ENCODE peak calls at places on chromosome 22, in ten cellular contexts. J is A549; G is fibroblast of lung; R is pancreas; M is CD4-positive, alpha-beta T cell; X is testis; V is AG04450; I is colonic mucosa; S is hepatocyte; L is GM23248. E is an unnamed sample.

GRCh38 chr22:19844423-19845368 is 10.0 kb downstream of the GNB1L start:
- DNase-seq in L (peak; percentile 96), X (no peak), G (peak; percentile 56), S (no peak), R (no peak), J (no peak), M (no peak), I (peak; percentile 22), V (no peak), E (peak; percentile 64)

GRCh38 chr22:23218867-23219251 is 38.5 kb downstream of the BCR start:
- DNase-seq in R (peak; percentile 79), J (no peak), V (no peak), G (peak; percentile 79), L (no peak), S (peak; percentile 73), M (no peak), I (peak; percentile 76), X (no peak), E (no peak)

GRCh38 chr22:30572840-30573593 is 1.4 kb downstream of the GAL3ST1 start:
- DNase-seq in M (no peak), G (no peak), S (peak; percentile 68), V (no peak), L (peak; percentile 32), R (no peak), X (no peak), I (peak; percentile 81), J (peak; percentile 33), E (no peak)

GRCh38 chr22:45418770-45419138 is 5.3 kb downstream of the RIBC2 start:
- DNase-seq in G (no peak), I (no peak), X (no peak), V (no peak), R (no peak), S (no peak), J (no peak), L (no peak), M (no peak), E (no peak)

GRCh38 chr22:19174106-19175025 is 4.2 kb downstream of the SLC25A1 start:
- DNase-seq in I (no peak), G (peak; percentile 69), R (peak; percentile 52), X (peak; percentile 38), L (peak; percentile 87), S (peak; percentile 30), J (no peak), V (no peak), M (no peak), E (peak; percentile 65)

GRCh38 chr22:30968015-30968923 is at the start of gene MORC2:
- DNase-seq in X (peak; percentile 73), G (peak; percentile 55), I (peak; percentile 76), L (no peak), M (no peak), V (no peak), S (peak; percentile 79), R (peak; percentile 86), J (peak; percentile 27), E (peak; percentile 68)

GRCh38 chr22:34281738-34282137 is 361.5 kb upstream of the LARGE1 start:
- DNase-seq in M (no peak), R (no peak), I (no peak), X (no peak), G (no peak), S (no peak), J (no peak), L (no peak), V (no peak), E (no peak)

GRCh38 chr22:20206709-20207215 is 55.9 kb upstream of the CCDC188 start:
- DNase-seq in M (no peak), I (peak; percentile 51), S (peak; percentile 45), L (peak; percentile 60), R (no peak), J (no peak), G (no peak), V (no peak), X (no peak), E (no peak)

GRCh38 chr22:23713696-23714595 is 23.1 kb downstream of the RGL4 start:
- DNase-seq in I (no peak), X (no peak), R (peak; percentile 44), L (no peak), S (no peak), M (no peak), G (no peak), V (no peak), J (no peak), E (no peak)

GRCh38 chr22:48740086-48740730 is 1087.5 kb downstream of the BRD1 start:
- DNase-seq in V (no peak), I (no peak), L (no peak), J (no peak), X (no peak), R (no peak), S (peak; percentile 37), G (no peak), M (no peak), E (no peak)

GRCh38 chr22:32888976-32889375 is 87.5 kb downstream of the TIMP3 start:
- DNase-seq in J (no peak), I (no peak), R (no peak), X (no peak), M (no peak), S (no peak), L (no peak), V (no peak), G (no peak), E (no peak)
- H3K27ac ChIP-seq in J (no peak overlapping the region), I (no peak overlapping the region), R (no peak overlapping the region), X (no peak overlapping the region), M (no peak overlapping the region), S (no peak overlapping the region), L (no peak overlapping the region), V (no peak overlapping the region), G (no peak overlapping the region), E (no peak overlapping the region)

GRCh38 chr22:27871306-27872014 is 47.6 kb downstream of the PITPNB start:
- DNase-seq in G (no peak), I (no peak), S (no peak), X (no peak), M (no peak), L (no peak), R (no peak), J (no peak), V (no peak), E (no peak)

GRCh38 chr22:27870234-27871191 is 48.5 kb downstream of the PITPNB start:
- DNase-seq in R (no peak), I (no peak), X (no peak), M (no peak), G (no peak), J (no peak), S (peak; percentile 59), L (no peak), V (no peak), E (no peak)

GRCh38 chr22:27873476-27873875 is 45.6 kb downstream of the PITPNB start:
- DNase-seq in X (peak; percentile 67), L (no peak), I (no peak), V (no peak), J (no peak), G (no peak), M (no peak), R (no peak), S (no peak), E (no peak)

GRCh38 chr22:27874185-27874584 is 44.9 kb downstream of the PITPNB start:
- DNase-seq in X (no peak), L (no peak), G (no peak), M (no peak), R (no peak), I (no peak), V (no peak), J (no peak), S (no peak), E (no peak)

GRCh38 chr22:27872488-27872887 is 46.6 kb downstream of the PITPNB start:
- DNase-seq in R (no peak), G (no peak), M (no peak), S (no peak), L (no peak), J (no peak), V (no peak), I (no peak), X (no peak), E (no peak)
- H3K27ac ChIP-seq in R (no peak overlapping the region), G (no peak overlapping the region), M (no peak overlapping the region), S (peak overlapping the region; percentile 92), L (no peak overlapping the region), J (no peak overlapping the region), V (no peak overlapping the region), I (no peak overlapping the region), X (no peak overlapping the region), E (no peak overlapping the region)

GRCh38 chr22:42904049-42904448 is 47.0 kb upstream of the ARFGAP3 start:
- DNase-seq in M (no peak), R (no peak), X (no peak), L (no peak), G (no peak), J (no peak), V (no peak), S (no peak), I (no peak), E (no peak)

GRCh38 chr22:42905702-42906183 is 48.7 kb upstream of the ARFGAP3 start:
- DNase-seq in M (no peak), I (peak; percentile 67), R (peak; percentile 99), X (no peak), V (no peak), J (no peak), L (no peak), G (no peak), S (no peak), E (peak; percentile 54)

GRCh38 chr22:42905217-42905616 is 48.1 kb upstream of the ARFGAP3 start:
- DNase-seq in X (no peak), S (no peak), L (no peak), I (no peak), V (no peak), G (no peak), J (no peak), M (no peak), R (peak; percentile 86), E (no peak)

GRCh38 chr22:42901790-42902508 is 44.9 kb upstream of the ARFGAP3 start:
- DNase-seq in X (no peak), S (no peak), R (no peak), V (no peak), G (no peak), M (no peak), J (no peak), L (no peak), I (no peak), E (no peak)

DNA sequence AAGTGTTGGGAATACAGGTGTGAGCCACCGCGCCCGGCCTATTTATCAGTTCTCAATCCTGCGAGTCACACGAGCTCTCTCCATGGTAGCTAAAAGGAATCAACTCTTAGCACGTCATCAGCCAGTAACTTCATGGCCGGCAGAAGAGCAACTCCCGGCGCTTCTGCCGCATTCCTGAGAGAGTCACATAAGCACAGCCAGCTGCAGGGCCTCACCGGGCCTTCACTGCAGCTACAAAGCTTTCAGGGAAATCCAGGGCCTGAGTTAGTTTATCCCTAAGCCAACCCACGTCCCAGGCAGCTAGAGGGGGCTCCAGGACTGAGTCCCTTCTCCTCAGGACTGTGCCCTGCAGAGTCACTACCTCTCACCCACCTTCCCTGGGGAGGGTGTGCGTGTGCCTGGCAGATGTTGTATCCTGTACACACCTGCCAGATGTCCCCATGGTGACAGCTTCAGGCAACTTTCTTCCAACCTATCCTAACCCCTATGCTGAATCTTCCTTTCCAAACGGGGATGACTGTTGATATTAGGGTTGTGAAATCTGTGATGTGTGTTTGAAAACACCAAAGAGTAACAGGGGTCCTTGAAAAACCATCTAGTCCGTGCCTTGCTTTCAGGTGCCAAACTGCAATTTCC is 45.9 kb upstream of the ARFGAP3 start:
- DNase-seq in R (no peak), I (no peak), M (no peak), X (no peak), J (no peak), V (peak; percentile 66), S (peak; percentile 79), L (no peak), G (no peak), E (no peak)
- H3K27ac ChIP-seq in R (no peak overlapping the region), I (peak overlapping the region; percentile 7), M (no peak overlapping the region), X (no peak overlapping the region), J (no peak overlapping the region), V (peak overlapping the region; percentile 65), S (peak overlapping the region; percentile 52), L (no peak overlapping the region), G (peak overlapping the region; percentile 1), E (peak overlapping the region; percentile 57)

GRCh38 chr22:47215851-47216250 is 453.4 kb downstream of the TBC1D22A start:
- DNase-seq in V (no peak), L (no peak), I (peak; percentile 3), X (no peak), R (no peak), G (no peak), J (no peak), M (no peak), S (no peak), E (no peak)
- H3K27ac ChIP-seq in V (no peak overlapping the region), L (no peak overlapping the region), I (no peak overlapping the region), X (no peak overlapping the region), R (no peak overlapping the region), G (no peak overlapping the region), J (no peak overlapping the region), M (no peak overlapping the region), S (no peak overlapping the region), E (no peak overlapping the region)